ENCODE peak calls at places on chromosome 22, in nine cellular contexts. O is PC-9, Q is PC-3, Y is K562, G is HCT116, M is GM23248, X is neural progenitor cell, C is OCI-LY7, H is IMR-90. V is an unnamed sample.

GRCh38 chr22:22508274-22509176 is at the start of gene ZNF280B:
- DNase-seq in O (peak; percentile 74), Q (peak; percentile 71), Y (peak; percentile 100), G (peak; percentile 81), M (peak; percentile 66), X (peak; percentile 94), C (peak; percentile 94), H (peak; percentile 79), V (no peak)

GRCh38 chr22:27041745-27042144 is 384.4 kb downstream of the MIAT start:
- DNase-seq in O (no peak), Q (no peak), Y (no peak), G (no peak), M (no peak), X (no peak), C (no peak), H (no peak), V (no peak)

GRCh38 chr22:40428796-40429195 is 58.4 kb downstream of the SGSM3 start:
- DNase-seq in O (no peak), Q (no peak), Y (no peak), G (no peak), M (no peak), X (no peak), C (no peak), H (no peak), V (no peak)

GRCh38 chr22:17880468-17880867 is 106.2 kb upstream of the BID start:
- DNase-seq in O (no peak), Q (no peak), Y (no peak), G (no peak), M (no peak), X (no peak), C (no peak), H (no peak), V (no peak)

GRCh38 chr22:23262474-23263332 is 82.4 kb downstream of the BCR start:
- DNase-seq in O (no peak), Q (no peak), Y (peak; percentile 72), G (no peak), M (no peak), X (no peak), C (no peak), H (no peak), V (no peak)

GRCh38 chr22:46017166-46017565 is 40.2 kb upstream of the WNT7B start:
- DNase-seq in O (no peak), Q (no peak), Y (no peak), G (no peak), M (peak; percentile 63), X (no peak), C (no peak), H (peak; percentile 28), V (no peak)

GRCh38 chr22:31969789-31970489 is 25.6 kb downstream of the YWHAH start:
- DNase-seq in O (peak; percentile 83), Q (peak; percentile 78), Y (peak; percentile 58), G (peak; percentile 83), M (peak; percentile 78), X (peak; percentile 88), C (peak; percentile 83), H (peak; percentile 66), V (no peak)

GRCh38 chr22:27115816-27116256 is 458.4 kb downstream of the MIAT start:
- DNase-seq in O (peak; percentile 51), Q (peak; percentile 41), Y (no peak), G (peak; percentile 92), M (peak; percentile 83), X (no peak), C (no peak), H (peak; percentile 87), V (no peak)

GRCh38 chr22:38871360-38872171 is 450 bp downstream of the CBX6 start:
- DNase-seq in O (peak; percentile 42), Q (no peak), Y (peak; percentile 26), G (no peak), M (peak; percentile 64), X (peak; percentile 46), C (peak; percentile 42), H (no peak), V (no peak)

GRCh38 chr22:48758905-48759875 is 1068.5 kb downstream of the BRD1 start:
- DNase-seq in O (no peak), Q (no peak), Y (no peak), G (no peak), M (no peak), X (no peak), C (no peak), H (no peak), V (no peak)

GRCh38 chr22:35131423-35132050 is 65.6 kb downstream of the ISX start:
- DNase-seq in O (no peak), Q (no peak), Y (peak; percentile 42), G (no peak), M (no peak), X (no peak), C (no peak), H (no peak), V (no peak)

GRCh38 chr22:39221999-39222686 is 22.6 kb downstream of the PDGFB start:
- DNase-seq in O (no peak), Q (no peak), Y (no peak), G (no peak), M (no peak), X (no peak), C (no peak), H (no peak), V (no peak)

GRCh38 chr22:46750530-46750800 is 12.0 kb upstream of the TBC1D22A start:
- DNase-seq in O (no peak), Q (no peak), Y (no peak), G (no peak), M (no peak), X (no peak), C (no peak), H (no peak), V (no peak)

GRCh38 chr22:35299217-35299716 is 427 bp upstream of the TOM1 start:
- DNase-seq in O (no peak), Q (no peak), Y (no peak), G (no peak), M (peak; percentile 74), X (no peak), C (peak; percentile 57), H (no peak), V (no peak)

GRCh38 chr22:45977003-45977395 is at the start of gene WNT7B:
- DNase-seq in O (peak; percentile 86), Q (peak; percentile 83), Y (peak; percentile 13), G (peak; percentile 33), M (no peak), X (peak; percentile 72), C (no peak), H (no peak), V (no peak)

GRCh38 chr22:28369849-28370248 is 309.8 kb downstream of the TTC28 start:
- DNase-seq in O (no peak), Q (no peak), Y (peak; percentile 10), G (no peak), M (peak; percentile 1), X (no peak), C (no peak), H (no peak), V (no peak)

GRCh38 chr22:31616315-31616980 is 45.6 kb downstream of the PISD start:
- DNase-seq in O (no peak), Q (no peak), Y (no peak), G (no peak), M (no peak), X (no peak), C (no peak), H (no peak), V (no peak)

DNA sequence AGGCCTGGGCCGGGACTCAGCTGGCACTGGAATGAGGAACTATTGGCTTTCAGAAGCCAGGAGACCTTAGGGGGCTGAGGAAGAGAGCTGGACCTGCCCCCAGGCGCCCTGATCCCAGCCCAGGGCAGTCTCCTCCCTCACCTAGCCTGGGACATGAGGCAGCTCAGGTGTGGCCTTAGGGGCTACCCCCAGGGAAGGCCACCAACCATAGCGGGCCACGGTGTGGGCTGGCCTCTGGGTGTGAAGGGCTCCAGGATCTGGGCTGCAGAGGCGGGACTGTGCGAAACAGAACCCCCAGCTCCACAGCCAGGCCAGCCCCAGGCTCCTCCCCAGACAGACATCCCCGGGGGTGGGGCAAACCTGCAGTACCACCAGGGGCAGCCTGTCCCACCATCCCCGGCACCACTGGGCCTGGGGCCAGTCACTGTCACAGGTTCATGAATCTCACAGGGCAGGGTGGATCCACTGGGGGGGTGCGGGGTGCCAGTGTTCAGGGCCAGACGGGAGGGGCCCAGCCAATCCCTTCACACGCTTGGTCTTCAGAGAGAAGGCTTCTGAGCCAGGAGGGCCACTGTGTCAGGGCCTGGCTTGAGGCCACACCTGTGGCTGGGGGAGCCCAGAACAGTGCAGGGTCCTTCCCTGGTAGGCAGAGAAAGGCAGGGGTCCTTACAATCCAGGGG is 3.5 kb downstream of the PLXNB2 start:
- DNase-seq in O (peak; percentile 95), Q (peak; percentile 50), Y (peak; percentile 41), G (no peak), M (peak; percentile 48), X (peak; percentile 33), C (peak; percentile 38), H (no peak), V (no peak)
- H4K20me1 ChIP-seq in O (peaks cover 49% of the 10 kb centered on the region), Q (peaks cover 4% of the 10 kb centered on the region), Y (no peaks in the 10 kb centered on the region), G (no peaks in the 10 kb centered on the region), M (no peaks in the 10 kb centered on the region), X (peaks cover 74% of the 10 kb centered on the region), C (no peaks in the 10 kb centered on the region), H (peaks cover 69% of the 10 kb centered on the region), V (peaks cover 7% of the 10 kb centered on the region)

GRCh38 chr22:44330727-44331660 is 18.2 kb upstream of the SHISAL1 start:
- DNase-seq in O (no peak), Q (no peak), Y (peak; percentile 18), G (no peak), M (peak; percentile 46), X (peak; percentile 76), C (no peak), H (no peak), V (no peak)
- H2AFZ ChIP-seq in O (no peak overlapping the region), Q (no peak overlapping the region), Y (no peak overlapping the region), G (no peak overlapping the region), M (peak overlapping the region; percentile 19), X (peak overlapping the region; percentile 57), C (no peak overlapping the region), H (peak overlapping the region; percentile 67), V (no peak overlapping the region)

DNA sequence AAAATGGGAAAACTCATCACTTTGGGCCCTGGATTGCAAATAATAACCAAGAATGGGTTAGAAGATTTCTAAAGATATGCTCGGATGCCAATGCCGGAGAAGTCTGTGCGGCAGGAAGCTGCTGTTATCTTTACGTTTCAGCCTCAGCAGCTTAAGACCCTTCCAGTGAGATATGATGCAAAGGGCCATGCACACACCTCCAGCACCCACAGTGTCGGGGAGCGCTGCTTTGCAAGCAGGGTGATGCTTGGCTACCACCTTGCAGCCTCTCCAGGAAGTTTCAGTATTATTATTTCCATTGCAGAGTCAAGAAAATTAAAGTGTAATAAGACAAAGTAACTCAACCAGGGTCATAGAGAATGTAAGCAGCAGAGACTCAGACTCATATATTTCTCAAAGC is 37.3 kb downstream of the LARGE1 start:
- DNase-seq in O (no peak), Q (no peak), Y (no peak), G (no peak), M (no peak), X (no peak), C (no peak), H (no peak), V (no peak)
- H3K27ac ChIP-seq in O (no peak overlapping the region), Q (no peak overlapping the region), Y (no peak overlapping the region), G (no peak overlapping the region), M (no peak overlapping the region), X (no peak overlapping the region), C (no peak overlapping the region), H (no peak overlapping the region), V (no peak overlapping the region)

DNA sequence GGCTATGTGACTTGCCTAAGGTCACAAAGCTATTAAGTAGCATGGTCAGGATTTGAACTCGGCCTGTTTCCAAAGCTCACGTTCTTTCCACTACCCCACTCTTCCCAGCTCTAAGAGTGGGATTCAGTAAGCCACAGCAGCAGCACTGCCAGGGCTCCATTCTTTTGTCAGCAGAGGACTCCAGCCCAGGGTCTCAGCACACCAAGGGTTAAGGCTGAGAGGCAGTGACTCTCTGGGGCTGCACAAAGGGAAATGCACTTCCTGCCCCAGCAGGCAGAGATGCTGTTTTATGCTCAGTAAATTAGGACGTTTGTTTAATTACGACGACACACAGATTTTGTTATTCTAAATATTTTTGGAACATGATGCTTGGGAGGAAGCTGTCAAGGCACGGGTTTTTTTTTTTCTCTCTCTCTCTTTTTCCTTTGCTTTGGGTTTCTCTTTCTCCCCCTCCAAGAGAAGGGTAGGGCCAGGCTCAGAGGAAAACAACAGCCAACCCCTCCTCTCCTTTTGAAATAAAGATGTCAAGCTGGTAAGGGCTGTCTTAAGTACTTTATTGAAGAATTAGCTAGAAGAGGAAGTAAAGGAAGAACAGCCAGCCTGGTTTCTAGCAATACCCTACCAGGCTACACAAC is 2.9 kb downstream of the MYH9 start:
- DNase-seq in O (no peak), Q (no peak), Y (no peak), G (no peak), M (peak; percentile 38), X (peak; percentile 79), C (peak; percentile 79), H (no peak), V (no peak)
- H4K20me1 ChIP-seq in O (peaks cover 64% of the 10 kb centered on the region), Q (peaks cover 49% of the 10 kb centered on the region), Y (peaks cover 28% of the 10 kb centered on the region), G (peaks cover 17% of the 10 kb centered on the region), M (peaks cover 22% of the 10 kb centered on the region), X (peaks cover 58% of the 10 kb centered on the region), C (peaks cover 24% of the 10 kb centered on the region), H (peaks cover 75% of the 10 kb centered on the region), V (peaks cover 63% of the 10 kb centered on the region)

V was measured in keratinocyte.